ENCODE peak calls at places on chromosomes 4 and X, in ten cellular contexts. A is colonic mucosa, Y is WTC11, Z is testis, G is right atrium auricular region, O is cardiac muscle cell, W is fibroblast of mammary gland, P is RWPE2, R is thoracic aorta, L is adrenal gland. S is an unnamed sample.

GRCh38 chr4:24770111-24770584 is 25.2 kb upstream of the SOD3 start:
- DNase-seq in O (peak), G (no peak), P (no peak), A (no peak), W (peak), L (no peak), R (no peak), Z (no peak), Y (no peak), S (no peak)

GRCh38 chrX:10744011-10744410 is 123.6 kb upstream of the MID1 start:
- DNase-seq in O (no peak), A (no peak), G (no peak), Z (no peak), P (no peak), W (no peak), R (no peak), L (no peak), Y (no peak), S (no peak)

GRCh38 chr4:107691378-107691777 is 28.7 kb downstream of the PAPSS1 start:
- DNase-seq in W (no peak), P (no peak), O (no peak), A (no peak), L (no peak), R (no peak), Y (no peak), Z (no peak), G (no peak), S (no peak)

GRCh38 chr4:11805837-11806236 is 377.1 kb upstream of the HS3ST1 start:
- DNase-seq in A (no peak), W (peak), R (no peak), P (no peak), G (no peak), O (peak), L (no peak), Y (no peak), Z (no peak), S (no peak)

GRCh38 chrX:50769389-50770063 is 44.5 kb downstream of the SHROOM4 start:
- DNase-seq in Y (no peak), Z (no peak), P (no peak), L (no peak), O (no peak), R (no peak), A (peak), G (no peak), W (no peak), S (no peak)

GRCh38 chr4:56086073-56086521 is 137.4 kb downstream of the CEP135 start:
- DNase-seq in G (no peak), W (peak), L (no peak), Y (peak), A (no peak), P (no peak), Z (no peak), O (peak), R (no peak), S (no peak)

GRCh38 chr4:110058677-110059076 is 139.7 kb downstream of the ELOVL6 start:
- DNase-seq in A (no peak), Z (no peak), L (no peak), P (no peak), W (no peak), R (no peak), O (no peak), Y (no peak), G (no peak), S (no peak)

GRCh38 chrX:29617725-29618124 is 597.6 kb upstream of the MAGEB2 start:
- DNase-seq in W (peak), Z (no peak), R (no peak), L (no peak), A (no peak), P (no peak), Y (no peak), G (no peak), O (peak), S (no peak)

GRCh38 chr4:188408244-188409067 is 269.2 kb downstream of the TRIML1 start:
- DNase-seq in O (peak), L (no peak), G (no peak), R (no peak), Z (no peak), Y (no peak), W (peak), A (no peak), P (no peak), S (no peak)

GRCh38 chr4:152369203-152369902 is 166.5 kb downstream of the FBXW7 start:
- DNase-seq in W (no peak), L (no peak), Y (no peak), O (no peak), P (no peak), A (no peak), Z (no peak), R (no peak), G (no peak), S (no peak)

GRCh38 chr4:7530932-7531639 is 96.4 kb upstream of the PSAPL1 start:
- DNase-seq in G (no peak), O (no peak), A (no peak), L (no peak), P (no peak), R (no peak), W (no peak), Z (no peak), Y (no peak), S (no peak)

GRCh38 chrX:120136128-120136527 is 20.4 kb upstream of the RHOXF1 start:
- DNase-seq in W (no peak), R (no peak), G (no peak), P (no peak), O (no peak), A (no peak), Z (no peak), Y (no peak), L (no peak), S (no peak)

GRCh38 chr4:176261018-176261417 is 8.0 kb downstream of the ASB5 start:
- DNase-seq in Z (no peak), Y (no peak), W (peak), O (no peak), A (no peak), L (no peak), G (no peak), R (no peak), P (no peak), S (no peak)

GRCh38 chr4:153651041-153651960 is 32.8 kb upstream of the TLR2 start:
- DNase-seq in O (no peak), A (no peak), P (no peak), Y (no peak), G (peak), R (no peak), W (peak), Z (peak), L (peak), S (peak)

GRCh38 chr4:153647975-153648374 is 36.1 kb upstream of the TLR2 start:
- DNase-seq in W (no peak), O (no peak), Z (no peak), L (no peak), A (no peak), G (no peak), Y (no peak), R (no peak), P (no peak), S (no peak)

GRCh38 chr4:153651961-153652784 is 31.9 kb upstream of the TLR2 start:
- DNase-seq in L (peak), R (no peak), W (peak), G (no peak), Y (no peak), O (no peak), A (no peak), Z (peak), P (no peak), S (no peak)

GRCh38 chr4:153645183-153645582 is 38.9 kb upstream of the TLR2 start:
- DNase-seq in A (no peak), Y (peak), P (no peak), G (no peak), W (peak), O (no peak), R (no peak), Z (no peak), L (no peak), S (peak)

DNA sequence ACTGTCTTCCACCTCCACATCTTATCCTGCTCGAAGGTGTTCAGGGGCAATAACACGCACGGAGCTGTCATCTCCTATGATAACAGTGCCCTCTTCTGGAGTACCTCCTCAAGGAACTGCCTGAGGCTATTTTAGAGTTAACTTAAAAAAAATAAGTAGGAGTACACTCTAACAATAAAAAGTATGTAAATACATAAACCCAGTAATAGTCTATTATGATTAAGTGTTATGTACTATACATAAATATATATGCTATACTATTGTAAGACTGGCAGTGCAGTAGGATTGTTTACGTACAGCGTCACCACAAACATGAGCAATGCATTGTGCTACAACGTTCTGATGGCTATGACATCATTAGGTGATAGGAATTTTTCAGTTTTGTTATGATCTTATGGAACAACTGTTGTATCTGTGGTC is 34.5 kb upstream of the TLR2 start:
- DNase-seq in W (peak), L (no peak), G (no peak), R (no peak), Z (no peak), A (no peak), P (no peak), Y (peak), O (no peak), S (peak)
- TF ChIP-seq CTCF in W (peak), L (peak), G (peak), R (no peak), Z (peak), A (no peak), P (peak), Y (no peak), O (peak), S (peak)

GRCh38 chr4:108877821-108878220 is 115.0 kb upstream of the ETNPPL start:
- DNase-seq in L (no peak), G (no peak), P (no peak), Y (no peak), O (no peak), R (no peak), W (no peak), A (no peak), Z (no peak), S (no peak)

GRCh38 chr4:108881190-108881589 is 118.3 kb upstream of the ETNPPL start:
- DNase-seq in O (peak), Y (no peak), G (no peak), P (no peak), L (no peak), W (peak), Z (no peak), R (no peak), A (no peak), S (no peak)

GRCh38 chr4:108884596-108884995 is 121.7 kb upstream of the ETNPPL start:
- DNase-seq in L (no peak), R (no peak), Y (no peak), P (no peak), Z (no peak), A (no peak), W (no peak), G (no peak), O (no peak), S (no peak)

GRCh38 chr4:108874806-108875205 is 112.0 kb upstream of the ETNPPL start:
- DNase-seq in Z (no peak), R (no peak), O (no peak), G (no peak), Y (no peak), P (no peak), A (no peak), W (no peak), L (no peak), S (no peak)

DNA sequence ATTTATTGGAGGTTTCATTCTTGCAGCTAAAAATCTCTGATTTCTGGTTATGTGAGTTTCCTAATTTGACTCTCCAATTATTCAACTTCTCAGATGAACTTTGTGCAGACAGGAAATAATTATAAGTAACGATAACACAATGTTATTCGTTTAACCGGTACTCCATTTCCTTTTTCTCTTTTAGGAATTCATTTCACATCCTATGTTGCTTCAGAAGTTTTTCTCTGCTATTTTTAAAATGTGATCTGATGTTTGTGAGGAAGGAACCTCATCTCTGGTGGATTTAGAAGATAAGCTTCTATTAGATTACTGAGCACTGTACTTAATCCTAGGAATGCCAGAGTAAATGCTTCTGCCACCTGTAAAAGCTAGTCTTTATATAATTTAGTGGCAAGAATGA is 115.9 kb upstream of the ETNPPL start:
- DNase-seq in G (no peak), L (no peak), R (no peak), Y (no peak), O (no peak), A (no peak), W (no peak), P (no peak), Z (no peak), S (no peak)
- TF ChIP-seq CTCF in G (no peak), L (no peak), R (no peak), Y (no peak), O (no peak), A (no peak), W (no peak), P (no peak), Z (no peak), S (no peak)

GRCh38 chrX:39440734-39441305 is 639.6 kb downstream of the MID1IP1 start:
- DNase-seq in Y (no peak), Z (no peak), O (no peak), W (no peak), P (no peak), G (no peak), A (no peak), R (no peak), L (no peak), S (peak)
- TF ChIP-seq CTCF in Y (no peak), Z (no peak), O (no peak), W (no peak), P (no peak), G (no peak), A (no peak), R (no peak), L (no peak), S (no peak)

DNA sequence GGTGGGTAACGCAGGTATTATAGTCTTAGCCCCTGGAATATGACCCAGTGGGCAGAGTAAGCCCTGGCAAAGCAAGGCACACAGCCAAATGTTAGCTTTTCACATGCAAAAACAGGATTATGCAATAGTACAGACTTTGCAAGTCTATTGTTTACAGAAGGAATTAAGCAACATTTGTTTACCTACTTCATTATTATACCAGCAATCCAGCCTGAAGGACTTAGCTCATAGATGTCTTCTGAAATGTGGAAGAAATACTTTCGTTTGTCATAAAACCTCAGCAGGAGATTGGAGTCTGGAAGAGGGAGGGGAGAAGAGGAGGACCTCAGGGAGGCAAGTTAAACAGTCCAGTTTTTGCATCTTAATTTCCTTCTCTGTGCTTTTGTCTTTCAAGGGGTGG is 226.7 kb upstream of the CENPE start:
- DNase-seq in O (peak), P (no peak), Z (no peak), A (no peak), R (no peak), Y (no peak), W (peak), L (no peak), G (no peak), S (no peak)
- TF ChIP-seq CTCF in O (no peak), P (no peak), Z (no peak), A (no peak), R (no peak), Y (no peak), W (no peak), L (no peak), G (no peak), S (no peak)

DNA sequence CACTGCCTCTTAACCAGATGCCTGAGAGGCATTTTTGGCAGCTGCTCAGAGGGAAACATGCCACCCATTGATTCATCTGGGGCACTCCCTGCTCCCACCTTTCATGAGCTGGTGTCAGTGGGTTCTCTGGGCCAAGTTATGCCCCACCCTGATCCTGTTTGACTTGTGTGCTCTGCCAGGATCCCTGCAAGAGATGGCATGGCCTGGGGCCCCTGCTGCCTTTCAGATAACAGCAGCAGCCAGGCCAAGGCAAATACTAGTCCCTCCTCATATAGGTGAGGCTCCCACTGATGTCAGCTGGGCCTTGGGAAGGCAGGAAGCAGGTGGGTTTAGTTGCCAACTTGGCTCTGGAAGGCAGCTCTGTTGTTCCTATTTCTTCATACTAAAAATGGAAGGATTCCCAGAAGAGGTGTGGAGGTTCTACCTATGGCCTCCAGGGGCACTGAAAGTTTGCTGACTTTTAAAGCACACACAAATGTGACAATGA is 192.9 kb upstream of the RBPJ start:
- DNase-seq in R (no peak), O (no peak), W (no peak), P (peak), L (no peak), Z (no peak), A (no peak), Y (no peak), G (no peak), S (no peak)
- TF ChIP-seq CTCF in R (no peak), O (no peak), W (no peak), P (peak), L (no peak), Z (no peak), A (no peak), Y (no peak), G (no peak), S (no peak)

GRCh38 chr4:98995183-98996055 is at the start of gene METAP1:
- DNase-seq in A (peak), P (peak), G (peak), W (peak), L (peak), Y (peak), O (peak), R (peak), Z (peak), S (peak)
- TF ChIP-seq CTCF in A (peak), P (peak), G (peak), W (peak), L (peak), Y (no peak), O (peak), R (peak), Z (peak), S (peak)

GRCh38 chrX:24148118-24148517 is 1.4 kb upstream of the ZFX start:
- DNase-seq in L (no peak), W (no peak), O (no peak), Z (no peak), A (no peak), Y (no peak), P (no peak), G (no peak), R (no peak), S (no peak)

GRCh38 chrX:24148535-24149345 is 789 bp upstream of the ZFX start:
- DNase-seq in O (peak), Y (peak), G (no peak), W (peak), A (peak), R (no peak), P (no peak), Z (no peak), L (peak), S (peak)

GRCh38 chrX:24151513-24151912 is 2.0 kb downstream of the ZFX start:
- DNase-seq in G (no peak), L (no peak), Y (no peak), R (no peak), P (no peak), W (no peak), A (no peak), Z (peak), O (no peak), S (no peak)

GRCh38 chrX:24150051-24150790 is 692 bp downstream of the ZFX start:
- DNase-seq in O (peak), R (peak), P (peak), Z (peak), L (peak), Y (peak), A (peak), W (peak), G (peak), S (peak)

DNA sequence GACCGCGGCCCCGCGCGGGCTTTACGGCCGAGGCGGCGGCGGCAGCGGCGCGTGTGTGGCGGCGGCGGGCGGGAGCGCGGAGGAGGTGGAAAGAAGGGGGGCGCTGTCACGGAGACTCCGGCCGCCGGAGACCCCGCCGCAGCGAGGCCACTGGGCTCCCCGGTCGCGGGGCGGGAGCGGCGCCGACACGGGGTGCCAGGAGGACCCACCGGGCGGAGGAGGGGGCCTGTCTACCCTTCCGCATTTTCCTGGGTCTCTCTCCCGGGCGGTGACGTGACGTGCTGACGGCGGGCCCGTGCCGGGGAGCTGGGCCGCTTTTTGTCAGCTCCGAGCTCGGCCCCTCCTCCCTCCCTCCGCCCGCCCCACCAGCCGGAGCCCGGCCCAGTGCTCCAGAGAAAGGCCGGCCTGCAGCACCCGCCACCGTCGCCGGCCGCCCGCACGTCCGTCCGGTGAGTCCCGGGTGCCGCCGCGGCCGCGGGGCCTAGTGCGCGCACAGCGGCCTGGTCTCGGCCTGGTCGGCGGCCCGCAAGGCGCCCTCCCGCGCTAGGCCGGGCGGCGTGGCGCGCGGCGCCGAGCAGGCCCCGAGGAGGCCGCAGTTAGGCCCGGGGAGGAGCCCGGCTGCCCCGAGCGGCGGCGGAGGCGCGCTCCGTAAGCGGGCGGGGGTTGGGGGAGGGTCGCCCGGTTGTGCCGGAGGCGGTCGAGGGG is at the start of gene ZFX:
- DNase-seq in G (peak), P (peak), L (peak), O (peak), Y (peak), Z (peak), R (no peak), W (peak), A (peak), S (peak)
- TF ChIP-seq CTCF in G (peak), P (no peak), L (no peak), O (no peak), Y (no peak), Z (no peak), R (no peak), W (no peak), A (no peak), S (no peak)